ENCODE peak calls at places on chromosomes 12 and 14, in five cellular contexts. One of them, this sample, is unnamed.

GRCh38 chr12:116319851-116320621 is 42.5 kb upstream of the MED13L start:
- DNase-seq in mesenchymal stem cell: peak
- DNase-seq in IMR-90: peak
- DNase-seq in H1: no peak
- DNase-seq in neuronal stem cell: no peak
- DNase-seq in this sample: peak

GRCh38 chr12:63103489-63104131 is 47.4 kb downstream of the AVPR1A start:
- DNase-seq in mesenchymal stem cell: peak
- DNase-seq in IMR-90: peak
- DNase-seq in H1: no peak
- DNase-seq in neuronal stem cell: no peak
- DNase-seq in this sample: peak

GRCh38 chr14:93654599-93654998 is 133.7 kb downstream of the PRIMA1 start:
- DNase-seq in mesenchymal stem cell: no peak
- DNase-seq in IMR-90: no peak
- DNase-seq in H1: no peak
- DNase-seq in neuronal stem cell: no peak
- DNase-seq in this sample: no peak

GRCh38 chr14:20489093-20489994 is 16.0 kb upstream of the RNASE10 start:
- DNase-seq in mesenchymal stem cell: no peak
- DNase-seq in IMR-90: peak
- DNase-seq in H1: no peak
- DNase-seq in neuronal stem cell: no peak
- DNase-seq in this sample: peak

GRCh38 chr14:87824261-87824660 is 168.7 kb downstream of the GALC start:
- DNase-seq in mesenchymal stem cell: no peak
- DNase-seq in IMR-90: no peak
- DNase-seq in H1: no peak
- DNase-seq in neuronal stem cell: no peak
- DNase-seq in this sample: no peak

GRCh38 chr12:128336506-128336905 is 69.5 kb downstream of the TMEM132C start:
- DNase-seq in mesenchymal stem cell: no peak
- DNase-seq in IMR-90: no peak
- DNase-seq in H1: no peak
- DNase-seq in neuronal stem cell: no peak
- DNase-seq in this sample: no peak

GRCh38 chr14:38079268-38079667 is 128.4 kb upstream of the SSTR1 start:
- DNase-seq in mesenchymal stem cell: peak
- DNase-seq in IMR-90: peak
- DNase-seq in H1: no peak
- DNase-seq in neuronal stem cell: no peak
- DNase-seq in this sample: no peak

GRCh38 chr14:90924618-90925345 is 108.6 kb upstream of the TTC7B start:
- DNase-seq in mesenchymal stem cell: no peak
- DNase-seq in IMR-90: peak
- DNase-seq in H1: no peak
- DNase-seq in neuronal stem cell: no peak
- DNase-seq in this sample: no peak

GRCh38 chr12:52740591-52740990 is 36.6 kb downstream of the KRT76 start:
- DNase-seq in mesenchymal stem cell: no peak
- DNase-seq in IMR-90: no peak
- DNase-seq in H1: no peak
- DNase-seq in neuronal stem cell: no peak
- DNase-seq in this sample: no peak

GRCh38 chr12:64452559-64453329 is 824 bp downstream of the TBK1 start:
- DNase-seq in mesenchymal stem cell: peak
- DNase-seq in IMR-90: peak
- DNase-seq in H1: no peak
- DNase-seq in neuronal stem cell: no peak
- DNase-seq in this sample: peak

GRCh38 chr12:52488736-52489135 is 4.3 kb downstream of the KRT6A start:
- DNase-seq in mesenchymal stem cell: no peak
- DNase-seq in IMR-90: no peak
- DNase-seq in H1: no peak
- DNase-seq in neuronal stem cell: no peak
- DNase-seq in this sample: no peak

GRCh38 chr14:21382886-21383847 is 652 bp downstream of the SUPT16H start:
- DNase-seq in mesenchymal stem cell: peak
- DNase-seq in IMR-90: peak
- DNase-seq in H1: no peak
- DNase-seq in neuronal stem cell: no peak
- DNase-seq in this sample: peak

GRCh38 chr12:71663561-71664410 is at the start of the genes THAP2 and ZFC3H1:
- DNase-seq in mesenchymal stem cell: peak
- DNase-seq in IMR-90: peak
- DNase-seq in H1: peak
- DNase-seq in neuronal stem cell: peak
- DNase-seq in this sample: peak

GRCh38 chr12:71665109-71665476 is 992 bp downstream of the THAP2 start:
- DNase-seq in mesenchymal stem cell: no peak
- DNase-seq in IMR-90: no peak
- DNase-seq in H1: no peak
- DNase-seq in neuronal stem cell: no peak
- DNase-seq in this sample: no peak

GRCh38 chr12:71662861-71663560 is 637 bp downstream of the ZFC3H1 start:
- DNase-seq in mesenchymal stem cell: peak
- DNase-seq in IMR-90: peak
- DNase-seq in H1: no peak
- DNase-seq in neuronal stem cell: peak
- DNase-seq in this sample: peak

GRCh38 chr12:71664411-71665108 is 459 bp downstream of the THAP2 start:
- DNase-seq in mesenchymal stem cell: no peak
- DNase-seq in IMR-90: peak
- DNase-seq in H1: no peak
- DNase-seq in neuronal stem cell: no peak
- DNase-seq in this sample: no peak

DNA sequence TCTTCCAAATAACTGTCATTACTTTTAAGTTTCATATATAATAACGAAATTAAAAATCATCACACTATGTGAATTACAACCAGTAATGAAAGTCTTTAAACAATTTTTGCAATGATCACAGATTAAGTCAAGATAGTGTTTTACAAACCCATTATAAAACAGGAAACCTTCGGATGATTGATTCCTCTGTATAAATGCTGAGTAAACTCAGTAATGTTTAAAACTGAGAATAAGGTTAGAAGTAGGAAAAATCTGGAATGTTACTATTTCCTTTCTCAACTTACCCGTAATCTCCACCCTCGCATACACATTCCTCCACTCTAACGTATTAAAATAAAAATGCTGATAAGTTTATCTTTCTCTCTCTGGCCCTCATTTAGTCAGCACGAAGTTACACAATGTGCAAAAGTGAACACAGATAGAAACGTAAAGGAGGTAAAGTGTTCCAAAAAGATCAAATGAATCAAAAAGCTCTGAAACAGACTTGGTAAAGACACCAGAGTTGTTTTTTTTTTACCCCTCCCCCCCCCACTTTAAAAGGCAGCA is 1.6 kb downstream of the ZFC3H1 start:
- DNase-seq in mesenchymal stem cell: peak
- DNase-seq in IMR-90: peak
- DNase-seq in H1: no peak
- DNase-seq in neuronal stem cell: no peak
- DNase-seq in this sample: peak
- H3K4me3 ChIP-seq in mesenchymal stem cell: no peak
- H3K4me3 ChIP-seq in IMR-90: peak
- H3K4me3 ChIP-seq in H1: peak
- H3K4me3 ChIP-seq in neuronal stem cell: no peak
- H3K4me3 ChIP-seq in this sample: no peak

GRCh38 chr14:51846631-51847488 is 13.6 kb upstream of the GNG2 start:
- DNase-seq in mesenchymal stem cell: peak
- DNase-seq in IMR-90: peak
- DNase-seq in H1: peak
- DNase-seq in neuronal stem cell: peak
- DNase-seq in this sample: peak

GRCh38 chr14:51850651-51851050 is 9.8 kb upstream of the GNG2 start:
- DNase-seq in mesenchymal stem cell: no peak
- DNase-seq in IMR-90: no peak
- DNase-seq in H1: no peak
- DNase-seq in neuronal stem cell: no peak
- DNase-seq in this sample: no peak

GRCh38 chr14:51847489-51847796 is 13.0 kb upstream of the GNG2 start:
- DNase-seq in mesenchymal stem cell: no peak
- DNase-seq in IMR-90: no peak
- DNase-seq in H1: no peak
- DNase-seq in neuronal stem cell: no peak
- DNase-seq in this sample: no peak

GRCh38 chr14:51848120-51848519 is 12.3 kb upstream of the GNG2 start:
- DNase-seq in mesenchymal stem cell: no peak
- DNase-seq in IMR-90: no peak
- DNase-seq in H1: no peak
- DNase-seq in neuronal stem cell: no peak
- DNase-seq in this sample: no peak

GRCh38 chr14:51849095-51849494 is 11.3 kb upstream of the GNG2 start:
- DNase-seq in mesenchymal stem cell: peak
- DNase-seq in IMR-90: peak
- DNase-seq in H1: no peak
- DNase-seq in neuronal stem cell: no peak
- DNase-seq in this sample: no peak
- H4K91ac ChIP-seq in mesenchymal stem cell: no peak
- H4K91ac ChIP-seq in IMR-90: no peak
- H4K91ac ChIP-seq in H1: no peak
- H4K91ac ChIP-seq in neuronal stem cell: no peak
- H4K91ac ChIP-seq in this sample: no peak

DNA sequence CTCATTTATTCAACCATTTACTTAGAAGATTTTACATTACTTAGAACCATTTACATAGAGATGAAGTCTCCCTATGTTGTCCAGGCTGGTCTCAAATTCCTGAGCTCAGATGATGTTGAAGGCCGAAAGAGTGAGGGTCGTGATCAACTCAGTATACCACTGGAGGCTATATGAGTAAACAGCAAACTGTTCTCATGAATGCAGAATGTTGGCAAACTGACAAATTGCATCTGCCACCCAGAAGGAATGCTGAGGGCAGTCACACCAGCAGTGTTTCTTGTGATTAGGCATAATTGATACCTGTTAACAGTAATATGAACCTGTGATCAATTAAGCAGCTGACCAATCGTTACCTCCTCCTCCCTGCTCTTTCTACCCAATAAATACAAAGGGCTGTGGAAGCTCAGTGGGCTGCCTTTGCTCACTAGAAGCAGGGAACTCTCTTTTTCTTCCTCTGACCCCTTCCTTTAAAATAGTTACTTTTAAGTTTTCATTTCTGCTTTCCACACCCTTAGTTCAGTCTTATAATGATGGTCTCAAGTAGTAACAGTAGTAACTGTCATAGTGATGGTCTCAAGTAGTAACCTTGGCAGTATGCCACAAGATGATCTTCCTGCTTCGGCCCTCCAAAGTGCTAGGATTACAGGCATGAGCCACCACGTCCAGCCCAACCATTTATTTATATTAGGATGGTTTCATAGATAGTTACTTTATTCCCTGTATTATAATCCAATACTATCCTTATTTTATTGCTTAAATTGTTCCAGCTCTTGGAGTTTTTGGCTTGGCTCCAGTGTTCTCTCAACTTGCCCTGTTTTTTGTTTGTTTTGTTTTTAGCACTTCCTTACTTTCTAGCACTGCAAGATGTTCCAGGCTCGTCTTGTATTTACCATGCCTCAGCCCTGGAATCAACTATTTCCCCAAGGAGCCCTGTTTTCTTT is 25.8 kb downstream of the LIMA1 start:
- DNase-seq in mesenchymal stem cell: peak
- DNase-seq in IMR-90: peak
- DNase-seq in H1: no peak
- DNase-seq in neuronal stem cell: no peak
- DNase-seq in this sample: no peak
- H3K4me3 ChIP-seq in mesenchymal stem cell: no peak
- H3K4me3 ChIP-seq in IMR-90: no peak
- H3K4me3 ChIP-seq in H1: no peak
- H3K4me3 ChIP-seq in neuronal stem cell: no peak
- H3K4me3 ChIP-seq in this sample: no peak

GRCh38 chr14:61694039-61694438 is 1.3 kb upstream of the HIF1A start:
- DNase-seq in mesenchymal stem cell: no peak
- DNase-seq in IMR-90: no peak
- DNase-seq in H1: no peak
- DNase-seq in neuronal stem cell: no peak
- DNase-seq in this sample: no peak

GRCh38 chr14:61696753-61697318 is 1.5 kb downstream of the HIF1A start:
- DNase-seq in mesenchymal stem cell: no peak
- DNase-seq in IMR-90: no peak
- DNase-seq in H1: no peak
- DNase-seq in neuronal stem cell: no peak
- DNase-seq in this sample: no peak

GRCh38 chr14:61698216-61698980 is 3.1 kb downstream of the HIF1A start:
- DNase-seq in mesenchymal stem cell: no peak
- DNase-seq in IMR-90: no peak
- DNase-seq in H1: no peak
- DNase-seq in neuronal stem cell: no peak
- DNase-seq in this sample: no peak

GRCh38 chr14:61695695-61696527 is 598 bp downstream of the HIF1A start:
- DNase-seq in mesenchymal stem cell: peak
- DNase-seq in IMR-90: peak
- DNase-seq in H1: no peak
- DNase-seq in neuronal stem cell: peak
- DNase-seq in this sample: peak

GRCh38 chr14:61694830-61695694 is at the start of gene HIF1A:
- DNase-seq in mesenchymal stem cell: peak
- DNase-seq in IMR-90: peak
- DNase-seq in H1: peak
- DNase-seq in neuronal stem cell: peak
- DNase-seq in this sample: peak
- H4K91ac ChIP-seq in mesenchymal stem cell: peak
- H4K91ac ChIP-seq in IMR-90: peak
- H4K91ac ChIP-seq in H1: peak
- H4K91ac ChIP-seq in neuronal stem cell: peak
- H4K91ac ChIP-seq in this sample: peak

GRCh38 chr12:119762619-119763018 is 94.7 kb downstream of the PRKAB1 start:
- DNase-seq in mesenchymal stem cell: no peak
- DNase-seq in IMR-90: no peak
- DNase-seq in H1: no peak
- DNase-seq in neuronal stem cell: no peak
- DNase-seq in this sample: no peak

GRCh38 chr12:119758236-119758635 is 90.3 kb downstream of the PRKAB1 start:
- DNase-seq in mesenchymal stem cell: no peak
- DNase-seq in IMR-90: no peak
- DNase-seq in H1: no peak
- DNase-seq in neuronal stem cell: no peak
- DNase-seq in this sample: no peak

DNA sequence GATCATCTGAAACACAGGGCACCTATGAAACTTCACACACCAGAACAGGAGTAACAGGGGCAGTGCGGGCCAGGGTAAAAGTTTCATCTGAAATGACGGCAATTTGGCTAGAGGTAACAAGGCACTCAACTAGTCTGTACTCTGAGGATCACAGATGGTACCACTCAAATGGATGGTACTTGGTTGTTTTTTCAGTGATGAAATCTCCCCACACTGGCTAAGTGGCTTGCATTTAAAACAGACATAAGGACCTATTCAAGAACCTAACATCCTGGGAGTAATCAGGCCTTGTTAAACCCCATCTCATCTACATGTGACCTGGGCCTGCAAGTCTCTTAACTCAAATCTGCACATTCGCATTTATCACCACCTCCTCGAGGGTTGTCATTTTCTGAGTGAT is 90.8 kb downstream of the PRKAB1 start:
- DNase-seq in mesenchymal stem cell: no peak
- DNase-seq in IMR-90: no peak
- DNase-seq in H1: no peak
- DNase-seq in neuronal stem cell: no peak
- DNase-seq in this sample: no peak
- H3K4me3 ChIP-seq in mesenchymal stem cell: no peak
- H3K4me3 ChIP-seq in IMR-90: no peak
- H3K4me3 ChIP-seq in H1: no peak
- H3K4me3 ChIP-seq in neuronal stem cell: peak
- H3K4me3 ChIP-seq in this sample: no peak

This sample was measured in trophoblast cell.